ENCODE peak calls at places on chromosomes 12 and 14, in nine cellular contexts. A is neuronal stem cell, U is neural progenitor cell, P is GM23338, L is LoVo, S is nephron progenitor cell, W is hepatic stellate cell, I is posterior cingulate gyrus, K is body of pancreas. Z is an unnamed sample.

GRCh38 chr12:103656291-103656690 is 69.2 kb downstream of the STAB2 start:
- DNase-seq in A (no peak), U (no peak), P (no peak), L (no peak), S (no peak), W (no peak), I (no peak), K (no peak), Z (no peak)

GRCh38 chr12:31922341-31923062 is 36.7 kb upstream of the RESF1 start:
- DNase-seq in A (no peak), U (no peak), P (peak), L (peak), S (no peak), W (no peak), I (no peak), K (no peak), Z (peak)

GRCh38 chr14:65173973-65174693 is 71.8 kb upstream of the MAX start:
- DNase-seq in A (peak), U (peak), P (peak), L (no peak), S (peak), W (no peak), I (no peak), K (no peak), Z (no peak)

GRCh38 chr14:98144964-98145363 is 1127.0 kb downstream of the BCL11B start:
- DNase-seq in A (no peak), U (no peak), P (no peak), L (no peak), S (no peak), W (no peak), I (no peak), K (no peak), Z (no peak)

GRCh38 chr12:51371295-51371953 is 19.8 kb downstream of the GALNT6 start:
- DNase-seq in A (peak), U (peak), P (peak), L (peak), S (peak), W (peak), I (no peak), K (peak), Z (peak)

GRCh38 chr14:93729993-93730392 is 58.3 kb downstream of the PRIMA1 start:
- DNase-seq in A (no peak), U (no peak), P (no peak), L (no peak), S (no peak), W (no peak), I (peak), K (no peak), Z (no peak)

GRCh38 chr14:42980419-42980818 is 1373.7 kb downstream of the LRFN5 start:
- DNase-seq in A (no peak), U (no peak), P (peak), L (no peak), S (peak), W (no peak), I (no peak), K (no peak), Z (no peak)

GRCh38 chr14:33352821-33353220 is 414.1 kb downstream of the NPAS3 start:
- DNase-seq in A (no peak), U (no peak), P (no peak), L (no peak), S (no peak), W (no peak), I (no peak), K (no peak), Z (no peak)

GRCh38 chr14:55047301-55048053 is 4.0 kb upstream of the MAPK1IP1L start:
- DNase-seq in A (no peak), U (no peak), P (no peak), L (no peak), S (no peak), W (no peak), I (no peak), K (no peak), Z (no peak)

GRCh38 chr12:3071107-3071506 is 6.1 kb upstream of the TSPAN9 start:
- DNase-seq in A (no peak), U (no peak), P (no peak), L (no peak), S (no peak), W (no peak), I (no peak), K (peak), Z (no peak)

GRCh38 chr12:127145929-127146789 is 1120.8 kb upstream of the TMEM132C start:
- DNase-seq in A (no peak), U (no peak), P (peak), L (peak), S (no peak), W (peak), I (peak), K (peak), Z (peak)

GRCh38 chr14:64910847-64911495 is 3.3 kb upstream of the CHURC1 start:
- DNase-seq in A (no peak), U (peak), P (peak), L (peak), S (no peak), W (peak), I (no peak), K (no peak), Z (no peak)